ENCODE peak calls at places on chromosomes 12 and 14, in four cellular contexts. One of them, this sample, is unnamed.

GRCh38 chr12:132559652-132560420 is 50.5 kb downstream of the LRCOL1 start:
- DNase-seq in stomach: peak
- DNase-seq in glutamatergic neuron: peak
- DNase-seq in fibroblast of the aortic adventitia: no peak
- DNase-seq in this sample: peak

GRCh38 chr12:58090685-58091084 is 149.3 kb downstream of the ATP23 start:
- DNase-seq in glutamatergic neuron: no peak
- DNase-seq in stomach: no peak
- DNase-seq in fibroblast of the aortic adventitia: no peak
- DNase-seq in this sample: no peak

GRCh38 chr12:132639996-132640520 is 21.5 kb downstream of the P2RX2 start:
- DNase-seq in stomach: no peak
- DNase-seq in fibroblast of the aortic adventitia: no peak
- DNase-seq in glutamatergic neuron: no peak
- DNase-seq in this sample: no peak

GRCh38 chr12:63276537-63277365 is 125.8 kb upstream of the AVPR1A start:
- DNase-seq in stomach: peak
- DNase-seq in glutamatergic neuron: peak
- DNase-seq in fibroblast of the aortic adventitia: peak
- DNase-seq in this sample: peak

GRCh38 chr14:21476526-21476924 is 234 bp downstream of the RAB2B start:
- DNase-seq in stomach: peak
- DNase-seq in glutamatergic neuron: peak
- DNase-seq in fibroblast of the aortic adventitia: no peak
- DNase-seq in this sample: peak

GRCh38 chr12:80936642-80937390 is 918 bp downstream of the LIN7A start:
- DNase-seq in stomach: peak
- DNase-seq in fibroblast of the aortic adventitia: peak
- DNase-seq in glutamatergic neuron: peak
- DNase-seq in this sample: peak

GRCh38 chr14:100428727-100429126 is 105.6 kb downstream of the SLC25A47 start:
- DNase-seq in stomach: no peak
- DNase-seq in glutamatergic neuron: no peak
- DNase-seq in fibroblast of the aortic adventitia: no peak
- DNase-seq in this sample: no peak

GRCh38 chr14:100574642-100575031 is 12.6 kb downstream of the BEGAIN start:
- DNase-seq in fibroblast of the aortic adventitia: no peak
- DNase-seq in stomach: no peak
- DNase-seq in glutamatergic neuron: no peak
- DNase-seq in this sample: no peak

GRCh38 chr12:2973566-2973965 is 14.4 kb downstream of the TEAD4 start:
- DNase-seq in fibroblast of the aortic adventitia: no peak
- DNase-seq in glutamatergic neuron: no peak
- DNase-seq in stomach: no peak
- DNase-seq in this sample: no peak

GRCh38 chr14:53517276-53517960 is 364.3 kb upstream of the DDHD1 start:
- DNase-seq in stomach: no peak
- DNase-seq in fibroblast of the aortic adventitia: peak
- DNase-seq in glutamatergic neuron: no peak
- DNase-seq in this sample: no peak

GRCh38 chr14:28609228-28609828 is 157.3 kb upstream of the FOXG1 start:
- DNase-seq in fibroblast of the aortic adventitia: peak
- DNase-seq in glutamatergic neuron: peak
- DNase-seq in stomach: peak
- DNase-seq in this sample: peak

GRCh38 chr12:79933580-79934264 is 1.2 kb downstream of the PPP1R12A start:
- DNase-seq in glutamatergic neuron: no peak
- DNase-seq in stomach: no peak
- DNase-seq in fibroblast of the aortic adventitia: peak
- DNase-seq in this sample: peak

GRCh38 chr14:38549549-38549948 is 293.7 kb upstream of the CLEC14A start:
- DNase-seq in stomach: no peak
- DNase-seq in glutamatergic neuron: no peak
- DNase-seq in fibroblast of the aortic adventitia: no peak
- DNase-seq in this sample: no peak

GRCh38 chr12:109058773-109059172 is 6.4 kb downstream of the USP30 start:
- DNase-seq in glutamatergic neuron: no peak
- DNase-seq in fibroblast of the aortic adventitia: no peak
- DNase-seq in stomach: no peak
- DNase-seq in this sample: no peak

GRCh38 chr14:54440454-54440853 is 720 bp downstream of the CNIH1 start:
- DNase-seq in stomach: no peak
- DNase-seq in glutamatergic neuron: no peak
- DNase-seq in fibroblast of the aortic adventitia: no peak
- DNase-seq in this sample: no peak

GRCh38 chr12:6724409-6724797 is 557 bp downstream of the COPS7A start:
- DNase-seq in stomach: peak
- DNase-seq in fibroblast of the aortic adventitia: no peak
- DNase-seq in glutamatergic neuron: peak
- DNase-seq in this sample: peak

GRCh38 chr12:92065018-92065499 is 80.6 kb downstream of the BTG1 start:
- DNase-seq in fibroblast of the aortic adventitia: peak
- DNase-seq in stomach: peak
- DNase-seq in glutamatergic neuron: no peak
- DNase-seq in this sample: no peak

GRCh38 chr14:66268802-66269334 is 217.3 kb upstream of the CCDC196 start:
- DNase-seq in glutamatergic neuron: no peak
- DNase-seq in fibroblast of the aortic adventitia: no peak
- DNase-seq in stomach: no peak
- DNase-seq in this sample: no peak

DNA sequence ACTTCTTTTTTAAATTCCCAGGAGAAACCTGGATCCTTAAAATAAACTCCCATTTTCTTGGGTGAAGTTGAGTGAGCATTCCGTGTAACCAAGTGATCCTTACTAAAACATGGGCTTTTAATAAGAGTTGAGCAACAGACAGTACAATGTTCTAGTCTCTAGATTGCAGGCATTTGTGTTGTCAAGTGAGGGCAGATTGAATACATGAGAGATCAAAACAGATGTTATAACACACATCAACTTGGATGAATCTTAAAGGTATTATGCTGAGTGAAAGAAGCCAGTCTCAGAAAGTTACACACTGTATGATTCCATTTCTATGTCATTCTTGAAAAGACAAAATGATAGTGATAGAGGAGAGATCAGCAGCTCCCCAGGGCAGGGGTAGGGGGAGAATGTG is 213.9 kb upstream of the CCDC196 start:
- DNase-seq in stomach: no peak
- DNase-seq in fibroblast of the aortic adventitia: no peak
- DNase-seq in glutamatergic neuron: no peak
- DNase-seq in this sample: no peak
- TF ChIP-seq CTCF in stomach: no peak
- TF ChIP-seq CTCF in fibroblast of the aortic adventitia: no peak
- TF ChIP-seq CTCF in glutamatergic neuron: no peak
- TF ChIP-seq CTCF in this sample: no peak

DNA sequence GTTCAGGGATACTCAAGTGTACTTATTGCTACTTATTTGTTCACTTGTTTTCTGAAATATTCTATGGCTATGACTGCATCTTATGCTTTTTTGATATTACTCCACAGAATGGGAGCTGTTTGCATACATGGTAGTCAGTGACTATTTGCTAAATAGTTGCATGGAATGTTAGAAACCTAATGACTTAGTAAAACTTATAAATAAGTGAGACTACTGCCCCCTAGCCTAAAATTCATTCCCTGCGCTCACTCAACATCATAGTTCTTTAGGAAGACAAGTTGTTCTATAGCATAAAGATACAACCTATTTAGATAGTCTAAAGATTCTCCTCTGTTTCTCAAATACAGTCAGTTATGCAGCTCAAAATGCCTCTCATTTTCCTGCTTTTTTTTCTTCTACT is 305.5 kb downstream of the CEP128 start:
- DNase-seq in glutamatergic neuron: no peak
- DNase-seq in stomach: no peak
- DNase-seq in fibroblast of the aortic adventitia: no peak
- DNase-seq in this sample: no peak
- TF ChIP-seq CTCF in glutamatergic neuron: no peak
- TF ChIP-seq CTCF in stomach: no peak
- TF ChIP-seq CTCF in fibroblast of the aortic adventitia: peak
- TF ChIP-seq CTCF in this sample: peak

DNA sequence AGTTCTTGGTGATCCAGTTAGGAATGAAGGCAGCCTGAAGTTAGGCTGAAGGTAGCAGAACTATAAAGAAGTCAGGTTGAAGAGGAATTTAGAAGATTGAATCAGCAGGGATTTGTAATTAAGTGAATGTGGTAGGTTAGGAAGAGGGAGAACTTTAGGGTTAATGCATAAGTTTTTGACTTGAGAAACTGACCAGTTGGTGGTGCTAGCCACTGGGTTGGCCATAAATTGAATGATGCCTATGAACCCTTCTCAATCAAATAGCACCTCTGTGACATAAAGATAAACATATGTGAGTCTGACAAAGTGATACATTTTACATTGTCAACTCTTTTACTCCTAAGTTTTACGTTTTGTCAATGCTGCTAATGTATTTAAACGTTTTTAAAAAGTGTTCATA is 290.6 kb upstream of the NAV3 start:
- DNase-seq in fibroblast of the aortic adventitia: no peak
- DNase-seq in stomach: no peak
- DNase-seq in glutamatergic neuron: no peak
- DNase-seq in this sample: no peak
- TF ChIP-seq CTCF in fibroblast of the aortic adventitia: no peak
- TF ChIP-seq CTCF in stomach: no peak
- TF ChIP-seq CTCF in glutamatergic neuron: no peak
- TF ChIP-seq CTCF in this sample: no peak

DNA sequence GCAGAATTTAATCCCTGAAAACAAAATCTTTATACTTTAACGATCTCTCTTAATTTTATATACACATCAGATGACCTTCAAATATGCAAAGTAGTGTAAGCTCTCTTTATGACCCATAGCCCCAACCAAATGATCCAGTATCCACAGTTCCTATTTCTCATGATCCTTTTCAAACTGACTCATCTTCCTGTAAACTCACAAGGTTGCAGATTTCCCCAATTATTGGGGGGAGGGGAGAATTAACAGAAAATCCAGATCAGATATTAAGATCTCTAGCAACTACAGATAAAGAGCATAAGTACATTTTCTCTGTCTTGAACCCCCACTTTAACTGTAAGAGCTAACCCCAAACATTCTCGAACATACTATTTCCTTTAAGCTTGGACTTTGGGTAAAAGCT is 12.5 kb downstream of the GNS start:
- DNase-seq in glutamatergic neuron: no peak
- DNase-seq in stomach: no peak
- DNase-seq in fibroblast of the aortic adventitia: peak
- DNase-seq in this sample: no peak
- TF ChIP-seq CTCF in glutamatergic neuron: no peak
- TF ChIP-seq CTCF in stomach: no peak
- TF ChIP-seq CTCF in fibroblast of the aortic adventitia: no peak
- TF ChIP-seq CTCF in this sample: no peak

GRCh38 chr12:93896427-93896826 is 219.3 kb downstream of the CRADD start:
- DNase-seq in stomach: no peak
- DNase-seq in glutamatergic neuron: no peak
- DNase-seq in fibroblast of the aortic adventitia: no peak
- DNase-seq in this sample: no peak
- TF ChIP-seq CTCF in stomach: no peak
- TF ChIP-seq CTCF in glutamatergic neuron: peak
- TF ChIP-seq CTCF in fibroblast of the aortic adventitia: peak
- TF ChIP-seq CTCF in this sample: no peak

GRCh38 chr14:36521598-36522345 is 1.7 kb upstream of the NKX2-1 start:
- DNase-seq in glutamatergic neuron: peak
- DNase-seq in stomach: no peak
- DNase-seq in fibroblast of the aortic adventitia: no peak
- DNase-seq in this sample: peak
- TF ChIP-seq CTCF in glutamatergic neuron: no peak
- TF ChIP-seq CTCF in stomach: no peak
- TF ChIP-seq CTCF in fibroblast of the aortic adventitia: no peak
- TF ChIP-seq CTCF in this sample: no peak

GRCh38 chr14:96053236-96053599 is 14.1 kb downstream of the C14orf132 start:
- DNase-seq in fibroblast of the aortic adventitia: no peak
- DNase-seq in glutamatergic neuron: no peak
- DNase-seq in stomach: no peak
- DNase-seq in this sample: no peak

GRCh38 chr14:96051231-96051630 is 12.1 kb downstream of the C14orf132 start:
- DNase-seq in stomach: no peak
- DNase-seq in fibroblast of the aortic adventitia: no peak
- DNase-seq in glutamatergic neuron: no peak
- DNase-seq in this sample: no peak

GRCh38 chr14:96053600-96054381 is 14.6 kb downstream of the C14orf132 start:
- DNase-seq in fibroblast of the aortic adventitia: peak
- DNase-seq in glutamatergic neuron: peak
- DNase-seq in stomach: no peak
- DNase-seq in this sample: no peak

GRCh38 chr14:96052541-96053105 is 13.5 kb downstream of the C14orf132 start:
- DNase-seq in fibroblast of the aortic adventitia: no peak
- DNase-seq in stomach: no peak
- DNase-seq in glutamatergic neuron: no peak
- DNase-seq in this sample: no peak

DNA sequence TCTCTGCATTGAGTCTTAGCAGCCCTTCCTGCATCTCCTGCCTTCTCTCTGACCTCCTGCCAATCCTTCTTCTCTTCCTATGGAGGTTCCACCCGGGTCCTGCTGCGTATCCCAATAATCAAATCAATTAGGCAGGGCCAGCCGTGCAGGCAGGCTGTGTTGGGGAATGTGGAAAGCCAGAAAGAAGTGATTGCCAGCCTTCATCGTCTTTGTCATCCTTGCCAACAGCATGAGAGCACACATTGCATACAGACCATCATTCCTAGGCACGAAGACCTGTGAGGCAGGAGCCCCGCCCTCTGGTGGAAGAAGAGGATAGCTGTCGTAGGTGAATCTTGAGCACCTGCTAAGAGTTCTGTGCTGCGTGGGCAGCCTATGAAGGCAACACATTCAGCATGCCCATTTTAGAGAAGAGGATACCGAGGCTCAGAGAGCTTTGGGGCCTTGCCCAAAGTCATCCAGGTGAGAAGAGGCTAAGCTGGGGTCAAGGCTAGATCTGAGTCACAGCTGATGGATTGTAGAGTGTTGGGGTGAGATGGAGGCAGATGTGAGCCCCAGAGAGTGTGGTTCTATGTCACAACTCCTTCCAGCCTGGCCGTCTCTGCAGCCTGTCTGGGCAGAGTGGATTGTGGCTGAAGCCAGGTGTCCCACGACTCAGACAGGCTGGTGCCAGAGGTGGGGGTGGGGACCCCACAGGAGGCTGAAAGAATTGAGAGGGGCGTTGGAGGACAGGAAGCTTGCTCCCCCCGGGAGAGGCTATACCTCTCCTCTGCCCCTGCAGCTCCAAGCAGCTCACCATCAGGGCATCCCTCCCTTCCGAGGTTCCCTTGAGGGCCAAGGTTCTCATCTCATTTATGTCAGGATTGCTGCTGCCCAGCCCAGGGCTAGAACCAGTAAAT is 12.7 kb downstream of the C14orf132 start:
- DNase-seq in fibroblast of the aortic adventitia: no peak
- DNase-seq in stomach: peak
- DNase-seq in glutamatergic neuron: no peak
- DNase-seq in this sample: no peak
- TF ChIP-seq CTCF in fibroblast of the aortic adventitia: no peak
- TF ChIP-seq CTCF in stomach: no peak
- TF ChIP-seq CTCF in glutamatergic neuron: no peak
- TF ChIP-seq CTCF in this sample: no peak

GRCh38 chr14:22598896-22599244 is 770 bp downstream of the ABHD4 start:
- DNase-seq in stomach: peak
- DNase-seq in fibroblast of the aortic adventitia: peak
- DNase-seq in glutamatergic neuron: no peak
- DNase-seq in this sample: no peak
- TF ChIP-seq CTCF in stomach: no peak
- TF ChIP-seq CTCF in fibroblast of the aortic adventitia: peak
- TF ChIP-seq CTCF in glutamatergic neuron: no peak
- TF ChIP-seq CTCF in this sample: no peak

This sample was measured in nephron progenitor cell.